ENCODE peak calls at places on chromosomes 6 and 20, in eight cellular contexts. One of them, this sample, is unnamed.

GRCh38 chr20:7352165-7352564 is 584.7 kb downstream of the BMP2 start:
- DNase-seq in GM10248: no peak
- DNase-seq in hepatocyte: no peak
- DNase-seq in lower lobe of right lung: no peak
- DNase-seq in AG04450: no peak
- DNase-seq in colonic mucosa: no peak
- DNase-seq in H9: no peak
- DNase-seq in fibroblast of lung: no peak
- DNase-seq in this sample: no peak

GRCh38 chr6:52574709-52575489 is 2.0 kb downstream of the TRAM2 start:
- DNase-seq in GM10248: peak; percentile 68
- DNase-seq in hepatocyte: peak; percentile 74
- DNase-seq in lower lobe of right lung: peak; percentile 57
- DNase-seq in AG04450: no peak
- DNase-seq in colonic mucosa: peak; percentile 83
- DNase-seq in H9: no peak
- DNase-seq in fibroblast of lung: peak; percentile 67
- DNase-seq in this sample: no peak

GRCh38 chr20:1888796-1889463 is 6.3 kb upstream of the SIRPA start:
- DNase-seq in GM10248: no peak
- DNase-seq in hepatocyte: peak; percentile 45
- DNase-seq in lower lobe of right lung: peak; percentile 67
- DNase-seq in AG04450: no peak
- DNase-seq in colonic mucosa: no peak
- DNase-seq in H9: no peak
- DNase-seq in fibroblast of lung: peak; percentile 53
- DNase-seq in this sample: no peak

GRCh38 chr6:130598021-130598989 is 228.9 kb upstream of the SMLR1 start:
- DNase-seq in GM10248: no peak
- DNase-seq in hepatocyte: no peak
- DNase-seq in lower lobe of right lung: no peak
- DNase-seq in AG04450: no peak
- DNase-seq in colonic mucosa: no peak
- DNase-seq in H9: no peak
- DNase-seq in fibroblast of lung: no peak
- DNase-seq in this sample: no peak

GRCh38 chr6:77180367-77180766 is 282.9 kb downstream of the HTR1B start:
- DNase-seq in GM10248: no peak
- DNase-seq in hepatocyte: no peak
- DNase-seq in lower lobe of right lung: no peak
- DNase-seq in AG04450: no peak
- DNase-seq in colonic mucosa: no peak
- DNase-seq in H9: no peak
- DNase-seq in fibroblast of lung: no peak
- DNase-seq in this sample: no peak

GRCh38 chr6:15560713-15561112 is 102.1 kb downstream of the DTNBP1 start:
- DNase-seq in GM10248: no peak
- DNase-seq in hepatocyte: no peak
- DNase-seq in lower lobe of right lung: no peak
- DNase-seq in AG04450: no peak
- DNase-seq in colonic mucosa: no peak
- DNase-seq in H9: no peak
- DNase-seq in fibroblast of lung: no peak
- DNase-seq in this sample: no peak

GRCh38 chr6:165910184-165910583 is 247.1 kb upstream of the PDE10A start:
- DNase-seq in GM10248: no peak
- DNase-seq in hepatocyte: no peak
- DNase-seq in lower lobe of right lung: no peak
- DNase-seq in AG04450: no peak
- DNase-seq in colonic mucosa: no peak
- DNase-seq in H9: no peak
- DNase-seq in fibroblast of lung: peak; percentile 4
- DNase-seq in this sample: no peak

GRCh38 chr6:15479761-15480160 is 183.1 kb downstream of the DTNBP1 start:
- DNase-seq in GM10248: no peak
- DNase-seq in hepatocyte: no peak
- DNase-seq in lower lobe of right lung: no peak
- DNase-seq in AG04450: no peak
- DNase-seq in colonic mucosa: no peak
- DNase-seq in H9: no peak
- DNase-seq in fibroblast of lung: no peak
- DNase-seq in this sample: no peak

GRCh38 chr6:92589970-92590369 is 829.4 kb downstream of the EPHA7 start:
- DNase-seq in GM10248: no peak
- DNase-seq in hepatocyte: peak; percentile 7
- DNase-seq in lower lobe of right lung: no peak
- DNase-seq in AG04450: no peak
- DNase-seq in colonic mucosa: no peak
- DNase-seq in H9: no peak
- DNase-seq in fibroblast of lung: peak; percentile 34
- DNase-seq in this sample: no peak

GRCh38 chr6:5672581-5673011 is 334.1 kb downstream of the NRN1 start:
- DNase-seq in GM10248: no peak
- DNase-seq in hepatocyte: peak; percentile 34
- DNase-seq in lower lobe of right lung: no peak
- DNase-seq in AG04450: peak; percentile 55
- DNase-seq in colonic mucosa: no peak
- DNase-seq in H9: peak; percentile 36
- DNase-seq in fibroblast of lung: peak; percentile 89
- DNase-seq in this sample: no peak

GRCh38 chr6:110389689-110390382 is 25.5 kb downstream of the DDO start:
- DNase-seq in GM10248: no peak
- DNase-seq in hepatocyte: no peak
- DNase-seq in lower lobe of right lung: no peak
- DNase-seq in AG04450: no peak
- DNase-seq in colonic mucosa: no peak
- DNase-seq in H9: no peak
- DNase-seq in fibroblast of lung: no peak
- DNase-seq in this sample: no peak

GRCh38 chr6:86017236-86017635 is 374.6 kb upstream of the SYNCRIP start:
- DNase-seq in GM10248: no peak
- DNase-seq in hepatocyte: no peak
- DNase-seq in lower lobe of right lung: no peak
- DNase-seq in AG04450: no peak
- DNase-seq in colonic mucosa: no peak
- DNase-seq in H9: no peak
- DNase-seq in fibroblast of lung: no peak
- DNase-seq in this sample: no peak

GRCh38 chr20:36145877-36146707 is 8.4 kb upstream of the EPB41L1 start:
- DNase-seq in GM10248: no peak
- DNase-seq in hepatocyte: no peak
- DNase-seq in lower lobe of right lung: no peak
- DNase-seq in AG04450: no peak
- DNase-seq in colonic mucosa: no peak
- DNase-seq in H9: no peak
- DNase-seq in fibroblast of lung: peak; percentile 45
- DNase-seq in this sample: no peak

DNA sequence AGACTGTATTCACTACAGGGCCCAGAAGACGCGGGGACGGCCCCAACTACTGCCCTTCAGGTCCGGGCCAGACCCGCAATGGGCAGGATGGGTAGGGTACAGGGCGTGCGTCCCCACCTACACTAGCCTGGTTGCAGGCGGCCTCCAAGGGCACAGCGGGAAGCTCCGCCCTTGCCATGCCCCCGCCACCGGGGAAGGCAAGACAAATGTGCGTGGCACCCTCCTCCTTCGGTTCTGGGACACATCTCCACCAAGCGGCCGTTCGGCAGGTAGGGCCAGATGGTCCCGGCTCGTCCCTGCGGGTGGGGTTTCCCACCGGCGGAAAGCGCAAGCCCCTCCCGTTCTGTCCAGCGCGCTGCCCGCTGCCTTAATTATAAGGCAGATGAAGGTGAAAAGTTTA is 5.6 kb downstream of the NXT1 start:
- DNase-seq in GM10248: no peak
- DNase-seq in hepatocyte: no peak
- DNase-seq in lower lobe of right lung: no peak
- DNase-seq in AG04450: no peak
- DNase-seq in colonic mucosa: no peak
- DNase-seq in H9: peak; percentile 74
- DNase-seq in fibroblast of lung: no peak
- DNase-seq in this sample: peak; percentile 36
- TF ChIP-seq CTCF in GM10248: no peak
- TF ChIP-seq CTCF in hepatocyte: no peak
- TF ChIP-seq CTCF in lower lobe of right lung: no peak
- TF ChIP-seq CTCF in AG04450: no peak
- TF ChIP-seq CTCF in colonic mucosa: no peak
- TF ChIP-seq CTCF in H9: no peak
- TF ChIP-seq CTCF in fibroblast of lung: no peak
- TF ChIP-seq CTCF in this sample: no peak

DNA sequence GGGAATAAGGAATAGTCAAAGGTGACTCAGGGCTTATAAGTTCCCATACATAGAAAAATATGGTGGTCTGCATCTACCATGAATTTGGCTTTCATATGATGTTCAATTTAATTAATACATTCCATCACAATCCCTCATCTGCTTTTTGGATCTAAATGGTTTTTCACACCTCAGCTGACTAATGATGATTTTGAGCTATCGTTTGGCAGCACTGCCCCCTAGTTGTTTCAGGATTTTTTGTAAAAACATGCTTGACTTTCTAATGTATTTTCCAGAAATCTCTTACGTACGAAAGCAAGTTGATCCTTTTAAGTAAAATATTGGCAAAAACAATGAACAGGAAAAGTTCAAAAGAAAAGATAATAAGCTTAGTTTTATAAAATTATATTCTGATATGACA is 408.6 kb upstream of the ADGRB3 start:
- DNase-seq in GM10248: no peak
- DNase-seq in hepatocyte: no peak
- DNase-seq in lower lobe of right lung: no peak
- DNase-seq in AG04450: no peak
- DNase-seq in colonic mucosa: no peak
- DNase-seq in H9: no peak
- DNase-seq in fibroblast of lung: peak; percentile 17
- DNase-seq in this sample: no peak
- TF ChIP-seq CTCF in GM10248: peak; percentile 48
- TF ChIP-seq CTCF in hepatocyte: peak; percentile 52
- TF ChIP-seq CTCF in lower lobe of right lung: no peak
- TF ChIP-seq CTCF in AG04450: peak; percentile 14
- TF ChIP-seq CTCF in colonic mucosa: no peak
- TF ChIP-seq CTCF in H9: peak; percentile 76
- TF ChIP-seq CTCF in fibroblast of lung: peak; percentile 29
- TF ChIP-seq CTCF in this sample: peak; percentile 48

GRCh38 chr6:108623995-108624394 is 63.3 kb downstream of the FOXO3 start:
- DNase-seq in GM10248: no peak
- DNase-seq in hepatocyte: no peak
- DNase-seq in lower lobe of right lung: no peak
- DNase-seq in AG04450: no peak
- DNase-seq in colonic mucosa: no peak
- DNase-seq in H9: no peak
- DNase-seq in fibroblast of lung: no peak
- DNase-seq in this sample: no peak

GRCh38 chr6:108621117-108621516 is 60.4 kb downstream of the FOXO3 start:
- DNase-seq in GM10248: no peak
- DNase-seq in hepatocyte: no peak
- DNase-seq in lower lobe of right lung: no peak
- DNase-seq in AG04450: peak; percentile 21
- DNase-seq in colonic mucosa: no peak
- DNase-seq in H9: no peak
- DNase-seq in fibroblast of lung: peak; percentile 82
- DNase-seq in this sample: no peak

GRCh38 chr6:108619431-108620197 is 58.9 kb downstream of the FOXO3 start:
- DNase-seq in GM10248: no peak
- DNase-seq in hepatocyte: no peak
- DNase-seq in lower lobe of right lung: no peak
- DNase-seq in AG04450: no peak
- DNase-seq in colonic mucosa: no peak
- DNase-seq in H9: no peak
- DNase-seq in fibroblast of lung: no peak
- DNase-seq in this sample: no peak

GRCh38 chr6:108626777-108627176 is 66.1 kb downstream of the FOXO3 start:
- DNase-seq in GM10248: no peak
- DNase-seq in hepatocyte: no peak
- DNase-seq in lower lobe of right lung: no peak
- DNase-seq in AG04450: no peak
- DNase-seq in colonic mucosa: no peak
- DNase-seq in H9: no peak
- DNase-seq in fibroblast of lung: no peak
- DNase-seq in this sample: no peak

DNA sequence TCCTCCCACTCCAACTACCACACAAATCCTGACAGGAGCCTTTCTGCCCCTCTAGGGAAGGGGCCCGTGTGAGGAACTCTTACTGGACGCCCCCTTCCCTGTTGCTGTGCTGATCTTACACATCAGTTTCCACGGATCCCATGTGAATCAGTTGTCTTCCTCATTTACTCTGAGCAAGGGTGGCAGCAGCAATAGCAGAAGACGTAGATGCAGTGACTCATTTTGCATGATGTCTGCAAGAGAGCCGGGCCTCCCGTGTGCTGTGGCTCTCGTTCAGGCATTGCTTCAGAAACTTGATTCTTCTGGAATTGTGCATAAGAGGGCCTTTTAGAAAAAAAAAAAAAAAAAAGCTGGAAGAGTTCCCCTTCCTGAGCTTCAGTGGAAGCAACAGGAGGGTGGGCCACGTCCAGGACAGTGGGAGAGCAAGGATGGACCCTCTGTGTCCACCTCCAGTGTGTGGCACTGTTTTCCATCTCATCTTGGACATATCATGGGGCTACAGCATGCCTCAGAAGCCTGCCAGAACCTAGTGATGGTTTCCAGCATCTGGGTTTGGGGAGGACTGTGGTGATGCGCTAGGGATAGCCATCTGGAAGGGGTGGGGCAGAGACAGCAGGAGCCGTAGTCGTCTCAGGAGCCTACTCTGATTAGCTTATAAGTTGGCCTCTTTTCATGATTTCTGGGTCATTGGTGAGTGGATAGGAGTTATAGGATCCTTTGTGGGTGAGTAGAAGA is 62.1 kb downstream of the FOXO3 start:
- DNase-seq in GM10248: no peak
- DNase-seq in hepatocyte: peak; percentile 63
- DNase-seq in lower lobe of right lung: peak; percentile 61
- DNase-seq in AG04450: peak; percentile 79
- DNase-seq in colonic mucosa: no peak
- DNase-seq in H9: no peak
- DNase-seq in fibroblast of lung: peak; percentile 96
- DNase-seq in this sample: no peak
- TF ChIP-seq CTCF in GM10248: no peak
- TF ChIP-seq CTCF in hepatocyte: no peak
- TF ChIP-seq CTCF in lower lobe of right lung: no peak
- TF ChIP-seq CTCF in AG04450: peak; percentile 18
- TF ChIP-seq CTCF in colonic mucosa: no peak
- TF ChIP-seq CTCF in H9: no peak
- TF ChIP-seq CTCF in fibroblast of lung: no peak
- TF ChIP-seq CTCF in this sample: no peak

GRCh38 chr20:34708621-34709043 is 4.5 kb downstream of the TP53INP2 start:
- DNase-seq in GM10248: peak; percentile 64
- DNase-seq in hepatocyte: peak; percentile 63
- DNase-seq in lower lobe of right lung: peak; percentile 57
- DNase-seq in AG04450: no peak
- DNase-seq in colonic mucosa: peak; percentile 77
- DNase-seq in H9: peak; percentile 64
- DNase-seq in fibroblast of lung: peak; percentile 46
- DNase-seq in this sample: peak; percentile 62
- TF ChIP-seq CTCF in GM10248: peak; percentile 75
- TF ChIP-seq CTCF in hepatocyte: peak; percentile 56
- TF ChIP-seq CTCF in lower lobe of right lung: peak; percentile 62
- TF ChIP-seq CTCF in AG04450: peak; percentile 52
- TF ChIP-seq CTCF in colonic mucosa: peak; percentile 51
- TF ChIP-seq CTCF in H9: peak; percentile 77
- TF ChIP-seq CTCF in fibroblast of lung: peak; percentile 54
- TF ChIP-seq CTCF in this sample: peak; percentile 40

This sample was measured in nephron progenitor cell.